ENCODE peak calls at places on chromosomes 12 and 14, in six cellular contexts. One of them, this sample, is unnamed.
A peak's percentile ranks its signal among the peaks of the same experiment; 100 is the strongest.

GRCh38 chr12:93741741-93742085 is 64.5 kb downstream of the CRADD start:
- DNase-seq in A549: peak; percentile 25
- DNase-seq in stomach: no peak
- DNase-seq in tibial nerve: peak; percentile 23
- DNase-seq in HepG2: peak; percentile 4
- DNase-seq in sigmoid colon: no peak
- DNase-seq in this sample: no peak

GRCh38 chr12:53713516-53713915 is 13.7 kb downstream of the CALCOCO1 start:
- DNase-seq in A549: no peak
- DNase-seq in stomach: no peak
- DNase-seq in tibial nerve: no peak
- DNase-seq in HepG2: no peak
- DNase-seq in sigmoid colon: peak; percentile 50
- DNase-seq in this sample: no peak

GRCh38 chr12:93571854-93572711 is at the start of gene SOCS2:
- DNase-seq in A549: no peak
- DNase-seq in stomach: peak; percentile 31
- DNase-seq in tibial nerve: peak; percentile 24
- DNase-seq in HepG2: no peak
- DNase-seq in sigmoid colon: peak; percentile 80
- DNase-seq in this sample: peak; percentile 58

GRCh38 chr12:123757555-123757954 is 4.5 kb upstream of the DNAH10 start:
- DNase-seq in A549: no peak
- DNase-seq in stomach: no peak
- DNase-seq in tibial nerve: peak; percentile 19
- DNase-seq in HepG2: no peak
- DNase-seq in sigmoid colon: no peak
- DNase-seq in this sample: no peak

GRCh38 chr14:51289169-51289568 is 49.1 kb downstream of the TMX1 start:
- DNase-seq in A549: no peak
- DNase-seq in stomach: no peak
- DNase-seq in tibial nerve: no peak
- DNase-seq in HepG2: no peak
- DNase-seq in sigmoid colon: no peak
- DNase-seq in this sample: no peak

GRCh38 chr14:28057286-28058011 is 709.1 kb upstream of the FOXG1 start:
- DNase-seq in A549: no peak
- DNase-seq in stomach: no peak
- DNase-seq in tibial nerve: no peak
- DNase-seq in HepG2: no peak
- DNase-seq in sigmoid colon: no peak
- DNase-seq in this sample: no peak

GRCh38 chr14:77195766-77196165 is 14.2 kb downstream of the TMEM63C start:
- DNase-seq in A549: no peak
- DNase-seq in stomach: no peak
- DNase-seq in tibial nerve: no peak
- DNase-seq in HepG2: no peak
- DNase-seq in sigmoid colon: peak; percentile 54
- DNase-seq in this sample: no peak

GRCh38 chr12:67019070-67019469 is 250.1 kb upstream of the CAND1 start:
- DNase-seq in A549: no peak
- DNase-seq in stomach: no peak
- DNase-seq in tibial nerve: no peak
- DNase-seq in HepG2: no peak
- DNase-seq in sigmoid colon: no peak
- DNase-seq in this sample: no peak

GRCh38 chr12:25648460-25648859 is 95.4 kb upstream of the LMNTD1 start:
- DNase-seq in A549: peak; percentile 63
- DNase-seq in stomach: no peak
- DNase-seq in tibial nerve: no peak
- DNase-seq in HepG2: no peak
- DNase-seq in sigmoid colon: peak; percentile 89
- DNase-seq in this sample: peak; percentile 17

GRCh38 chr12:72089678-72090077 is 151.0 kb downstream of the TPH2 start:
- DNase-seq in A549: no peak
- DNase-seq in stomach: no peak
- DNase-seq in tibial nerve: no peak
- DNase-seq in HepG2: no peak
- DNase-seq in sigmoid colon: no peak
- DNase-seq in this sample: no peak

GRCh38 chr12:82461851-82462250 is 103.5 kb downstream of the METTL25 start:
- DNase-seq in A549: no peak
- DNase-seq in stomach: no peak
- DNase-seq in tibial nerve: no peak
- DNase-seq in HepG2: no peak
- DNase-seq in sigmoid colon: no peak
- DNase-seq in this sample: no peak

GRCh38 chr14:68978550-68978911 is 571 bp downstream of the ACTN1 start:
- DNase-seq in A549: no peak
- DNase-seq in stomach: peak; percentile 76
- DNase-seq in tibial nerve: peak; percentile 35
- DNase-seq in HepG2: no peak
- DNase-seq in sigmoid colon: peak; percentile 88
- DNase-seq in this sample: peak; percentile 66

GRCh38 chr14:33165144-33165925 is 226.7 kb downstream of the NPAS3 start:
- DNase-seq in A549: no peak
- DNase-seq in stomach: no peak
- DNase-seq in tibial nerve: no peak
- DNase-seq in HepG2: no peak
- DNase-seq in sigmoid colon: no peak
- DNase-seq in this sample: no peak

GRCh38 chr14:87067597-87067996 is 925.4 kb downstream of the GALC start:
- DNase-seq in A549: no peak
- DNase-seq in stomach: no peak
- DNase-seq in tibial nerve: no peak
- DNase-seq in HepG2: no peak
- DNase-seq in sigmoid colon: no peak
- DNase-seq in this sample: no peak

GRCh38 chr12:116504438-116504837 is 54.7 kb upstream of the MAP1LC3B2 start:
- DNase-seq in A549: no peak
- DNase-seq in stomach: no peak
- DNase-seq in tibial nerve: no peak
- DNase-seq in HepG2: no peak
- DNase-seq in sigmoid colon: no peak
- DNase-seq in this sample: no peak

GRCh38 chr12:102511575-102511974 is 31.2 kb upstream of the IGF1 start:
- DNase-seq in A549: no peak
- DNase-seq in stomach: no peak
- DNase-seq in tibial nerve: no peak
- DNase-seq in HepG2: no peak
- DNase-seq in sigmoid colon: no peak
- DNase-seq in this sample: no peak

GRCh38 chr12:113591480-113591971 is 119.9 kb upstream of the LHX5 start:
- DNase-seq in A549: no peak
- DNase-seq in stomach: no peak
- DNase-seq in tibial nerve: no peak
- DNase-seq in HepG2: no peak
- DNase-seq in sigmoid colon: no peak
- DNase-seq in this sample: no peak

GRCh38 chr14:103625361-103626095 is 3.5 kb upstream of the KLC1 start:
- DNase-seq in A549: no peak
- DNase-seq in stomach: no peak
- DNase-seq in tibial nerve: no peak
- DNase-seq in HepG2: no peak
- DNase-seq in sigmoid colon: no peak
- DNase-seq in this sample: peak; percentile 22

GRCh38 chr12:38639625-38640024 is 265.8 kb downstream of the CPNE8 start:
- DNase-seq in A549: no peak
- DNase-seq in stomach: no peak
- DNase-seq in tibial nerve: no peak
- DNase-seq in HepG2: no peak
- DNase-seq in sigmoid colon: no peak
- DNase-seq in this sample: no peak

GRCh38 chr12:46400406-46400805 is 27.8 kb upstream of the SLC38A2 start:
- DNase-seq in A549: no peak
- DNase-seq in stomach: no peak
- DNase-seq in tibial nerve: no peak
- DNase-seq in HepG2: no peak
- DNase-seq in sigmoid colon: no peak
- DNase-seq in this sample: no peak

GRCh38 chr12:52054838-52055741 is 3.8 kb downstream of the NR4A1 start:
- DNase-seq in A549: peak; percentile 65
- DNase-seq in stomach: peak; percentile 35
- DNase-seq in tibial nerve: no peak
- DNase-seq in HepG2: no peak
- DNase-seq in sigmoid colon: peak; percentile 82
- DNase-seq in this sample: peak; percentile 36

GRCh38 chr12:21502164-21502496 is 541 bp downstream of the GOLT1B start:
- DNase-seq in A549: peak; percentile 24
- DNase-seq in stomach: peak; percentile 26
- DNase-seq in tibial nerve: no peak
- DNase-seq in HepG2: peak; percentile 11
- DNase-seq in sigmoid colon: peak; percentile 66
- DNase-seq in this sample: peak; percentile 20

GRCh38 chr12:21500786-21501257 is 613 bp downstream of the RECQL start:
- DNase-seq in A549: no peak
- DNase-seq in stomach: no peak
- DNase-seq in tibial nerve: no peak
- DNase-seq in HepG2: no peak
- DNase-seq in sigmoid colon: no peak
- DNase-seq in this sample: no peak

GRCh38 chr12:21499765-21500164 is 1.7 kb downstream of the RECQL start:
- DNase-seq in A549: no peak
- DNase-seq in stomach: no peak
- DNase-seq in tibial nerve: no peak
- DNase-seq in HepG2: no peak
- DNase-seq in sigmoid colon: no peak
- DNase-seq in this sample: no peak

GRCh38 chr12:21502872-21503271 is 1.3 kb downstream of the GOLT1B start:
- DNase-seq in A549: no peak
- DNase-seq in stomach: no peak
- DNase-seq in tibial nerve: no peak
- DNase-seq in HepG2: no peak
- DNase-seq in sigmoid colon: no peak
- DNase-seq in this sample: no peak

GRCh38 chr12:21501258-21502163 is at the start of the genes GOLT1B and RECQL:
- DNase-seq in A549: peak; percentile 99
- DNase-seq in stomach: peak; percentile 93
- DNase-seq in tibial nerve: peak; percentile 96
- DNase-seq in HepG2: peak; percentile 98
- DNase-seq in sigmoid colon: peak; percentile 98
- DNase-seq in this sample: peak; percentile 95
- TF ChIP-seq POLR2A in A549: peak; percentile 46
- TF ChIP-seq POLR2A in stomach: peak; percentile 9
- TF ChIP-seq POLR2A in tibial nerve: no peak
- TF ChIP-seq POLR2A in HepG2: peak; percentile 48
- TF ChIP-seq POLR2A in sigmoid colon: peak; percentile 24
- TF ChIP-seq POLR2A in this sample: peak; percentile 67

DNA sequence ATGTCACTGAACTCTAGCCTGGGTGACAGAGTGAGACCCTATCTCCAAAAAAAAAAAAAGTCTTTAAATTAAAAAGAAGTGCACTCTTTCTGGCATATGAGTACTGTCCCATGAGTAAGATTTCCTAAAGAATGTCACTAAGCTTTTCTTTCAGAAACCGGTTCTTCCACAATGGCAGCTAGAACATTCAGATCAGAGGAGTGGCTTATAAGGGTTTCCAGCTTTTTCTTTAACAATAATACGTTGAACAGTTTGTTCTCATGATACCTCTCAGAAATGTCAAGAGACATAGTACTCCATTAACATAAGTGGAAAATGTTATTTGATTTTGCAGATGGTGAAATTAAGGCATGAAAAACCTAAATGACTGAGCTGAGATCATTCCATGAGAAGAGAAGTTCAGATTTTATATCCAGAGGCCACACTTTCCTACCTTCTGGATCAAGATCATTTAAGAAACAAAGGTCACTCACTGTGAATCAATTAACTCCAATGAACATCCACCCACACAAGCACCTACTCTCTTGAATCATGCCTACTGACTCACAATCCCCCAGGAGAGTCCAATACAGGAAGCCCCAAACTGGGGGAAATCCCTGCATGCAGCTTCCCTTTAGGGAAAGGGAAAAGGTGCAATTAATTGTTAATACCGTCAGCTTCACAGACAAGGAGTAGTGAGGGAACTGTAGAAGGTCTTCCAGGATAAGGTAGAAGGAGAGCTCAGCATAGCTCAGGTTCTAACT is 86.9 kb downstream of the SPTSSA start:
- DNase-seq in A549: no peak
- DNase-seq in stomach: no peak
- DNase-seq in tibial nerve: no peak
- DNase-seq in HepG2: no peak
- DNase-seq in sigmoid colon: no peak
- DNase-seq in this sample: peak; percentile 33
- TF ChIP-seq EP300 in A549: no peak
- TF ChIP-seq EP300 in stomach: no peak
- TF ChIP-seq EP300 in tibial nerve: no peak
- TF ChIP-seq EP300 in HepG2: no peak
- TF ChIP-seq EP300 in sigmoid colon: no peak
- TF ChIP-seq EP300 in this sample: no peak

GRCh38 chr14:90513151-90514014 is 116.6 kb downstream of the CALM1 start:
- DNase-seq in A549: peak; percentile 73
- DNase-seq in stomach: peak; percentile 95
- DNase-seq in tibial nerve: no peak
- DNase-seq in HepG2: peak; percentile 93
- DNase-seq in sigmoid colon: peak; percentile 90
- DNase-seq in this sample: peak; percentile 90
- TF ChIP-seq POLR2A in A549: no peak
- TF ChIP-seq POLR2A in stomach: no peak
- TF ChIP-seq POLR2A in tibial nerve: no peak
- TF ChIP-seq POLR2A in HepG2: no peak
- TF ChIP-seq POLR2A in sigmoid colon: no peak
- TF ChIP-seq POLR2A in this sample: no peak

GRCh38 chr12:40947812-40948211 is 240.3 kb upstream of the PDZRN4 start:
- DNase-seq in A549: peak; percentile 15
- DNase-seq in stomach: no peak
- DNase-seq in tibial nerve: no peak
- DNase-seq in HepG2: no peak
- DNase-seq in sigmoid colon: no peak
- DNase-seq in this sample: no peak

GRCh38 chr12:40942326-40942725 is 245.8 kb upstream of the PDZRN4 start:
- DNase-seq in A549: peak; percentile 9
- DNase-seq in stomach: no peak
- DNase-seq in tibial nerve: no peak
- DNase-seq in HepG2: no peak
- DNase-seq in sigmoid colon: no peak
- DNase-seq in this sample: no peak

GRCh38 chr12:40945772-40946171 is 242.3 kb upstream of the PDZRN4 start:
- DNase-seq in A549: no peak
- DNase-seq in stomach: no peak
- DNase-seq in tibial nerve: no peak
- DNase-seq in HepG2: no peak
- DNase-seq in sigmoid colon: no peak
- DNase-seq in this sample: no peak

DNA sequence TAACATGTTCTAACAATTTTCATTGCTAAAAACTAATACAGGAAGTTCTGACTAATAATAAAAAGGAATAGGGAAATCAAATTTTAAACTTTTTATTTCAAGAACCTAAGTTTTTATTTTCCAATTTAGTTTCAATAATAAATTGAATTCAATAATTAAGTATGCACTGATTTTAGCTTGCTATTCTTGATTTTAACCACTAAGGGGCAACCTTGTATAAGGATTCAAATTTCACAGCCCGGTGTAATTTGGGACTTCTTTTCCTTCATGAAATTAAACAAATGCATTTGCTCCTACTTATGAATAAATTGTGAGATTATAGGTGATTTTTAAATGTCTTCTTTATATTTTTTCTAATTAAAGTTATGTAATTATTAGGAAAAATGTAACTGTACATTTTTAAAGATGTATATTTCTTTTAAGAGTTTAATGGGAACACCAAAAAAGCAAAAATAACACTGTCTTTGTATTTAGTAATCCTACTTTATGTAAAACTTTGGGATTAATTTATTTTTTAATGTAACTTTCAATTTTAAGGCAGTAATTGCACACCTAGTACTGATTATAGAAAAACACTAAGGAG is 241.4 kb upstream of the PDZRN4 start:
- DNase-seq in A549: peak; percentile 51
- DNase-seq in stomach: no peak
- DNase-seq in tibial nerve: no peak
- DNase-seq in HepG2: peak; percentile 4
- DNase-seq in sigmoid colon: no peak
- DNase-seq in this sample: no peak
- TF ChIP-seq EP300 in A549: no peak
- TF ChIP-seq EP300 in stomach: no peak
- TF ChIP-seq EP300 in tibial nerve: no peak
- TF ChIP-seq EP300 in HepG2: no peak
- TF ChIP-seq EP300 in sigmoid colon: no peak
- TF ChIP-seq EP300 in this sample: no peak

This sample was measured in transverse colon.